ENCODE peak calls at places on chromosomes 2 and 18, in ten cellular contexts. O is colonic mucosa, R is mucosa of gallbladder, P is A549, G is A172, N is brain microvascular endothelial cell, Y is NCI-H2029, U is mesothelial cell of epicardium, K is HT1080, D is NCI-H1092 treated with DMSO at 0.1 percent for 48 hours. M is an unnamed sample.

GRCh38 chr2:17793803-17794349 is 22.4 kb upstream of the MSGN1 start:
- DNase-seq in O (no peak), R (no peak), P (no peak), G (no peak), N (no peak), Y (no peak), U (no peak), K (no peak), D (no peak), M (no peak)

GRCh38 chr2:232120911-232121310 is 159.4 kb downstream of the DIS3L2 start:
- DNase-seq in O (no peak), R (no peak), P (no peak), G (no peak), N (no peak), Y (no peak), U (no peak), K (no peak), D (no peak), M (no peak)

GRCh38 chr18:61891874-61892273 is 933 bp downstream of the RNF152 start:
- DNase-seq in O (no peak), R (no peak), P (no peak), G (no peak), N (no peak), Y (no peak), U (no peak), K (no peak), D (no peak), M (no peak)

GRCh38 chr2:109562421-109562820 is 51.3 kb downstream of the SEPTIN10 start:
- DNase-seq in O (no peak), R (no peak), P (peak), G (peak), N (no peak), Y (no peak), U (no peak), K (peak), D (no peak), M (no peak)

GRCh38 chr18:60391571-60392226 is 19.1 kb upstream of the MC4R start:
- DNase-seq in O (no peak), R (no peak), P (no peak), G (no peak), N (no peak), Y (no peak), U (no peak), K (peak), D (no peak), M (no peak)

GRCh38 chr2:149735237-149735958 is 147.8 kb upstream of the MMADHC start:
- DNase-seq in O (no peak), R (no peak), P (no peak), G (peak), N (no peak), Y (no peak), U (no peak), K (no peak), D (no peak), M (peak)

GRCh38 chr2:212193803-212194202 is 344.8 kb downstream of the ERBB4 start:
- DNase-seq in O (no peak), R (no peak), P (no peak), G (no peak), N (no peak), Y (no peak), U (no peak), K (no peak), D (no peak), M (no peak)

GRCh38 chr18:11113046-11113548 is 36.3 kb downstream of the PIEZO2 start:
- DNase-seq in O (no peak), R (no peak), P (no peak), G (no peak), N (no peak), Y (no peak), U (no peak), K (no peak), D (no peak), M (no peak)

GRCh38 chr2:197633109-197633657 is 42.2 kb downstream of the RFTN2 start:
- DNase-seq in O (no peak), R (no peak), P (no peak), G (no peak), N (no peak), Y (no peak), U (no peak), K (no peak), D (no peak), M (no peak)

GRCh38 chr2:11343626-11344341 is 652 bp downstream of the ROCK2 start:
- DNase-seq in O (peak), R (peak), P (peak), G (peak), N (peak), Y (peak), U (peak), K (peak), D (peak), M (no peak)

GRCh38 chr2:208315081-208315788 is 49.2 kb downstream of the PIKFYVE start:
- DNase-seq in O (no peak), R (no peak), P (peak), G (peak), N (peak), Y (no peak), U (no peak), K (no peak), D (no peak), M (peak)

GRCh38 chr18:8333961-8334360 is 275.3 kb upstream of the RAB12 start:
- DNase-seq in O (no peak), R (no peak), P (no peak), G (no peak), N (no peak), Y (no peak), U (no peak), K (no peak), D (no peak), M (no peak)

GRCh38 chr2:145811467-145812162 is 1291.7 kb upstream of the ZEB2 start:
- DNase-seq in O (no peak), R (no peak), P (no peak), G (no peak), N (peak), Y (no peak), U (no peak), K (no peak), D (no peak), M (peak)

GRCh38 chr2:206920310-206920709 is 19.0 kb upstream of the CPO start:
- DNase-seq in O (no peak), R (no peak), P (no peak), G (no peak), N (no peak), Y (no peak), U (no peak), K (no peak), D (no peak), M (no peak)

GRCh38 chr18:12307871-12308385 is at the start of gene TUBB6:
- DNase-seq in O (peak), R (peak), P (peak), G (peak), N (peak), Y (no peak), U (peak), K (peak), D (no peak), M (peak)

GRCh38 chr2:4020153-4020552 is 316.8 kb downstream of the DCDC2C start:
- DNase-seq in O (no peak), R (no peak), P (peak), G (no peak), N (no peak), Y (peak), U (no peak), K (peak), D (peak), M (peak)

GRCh38 chr2:172131713-172132555 is 29.2 kb upstream of the DLX2 start:
- DNase-seq in O (no peak), R (no peak), P (no peak), G (no peak), N (no peak), Y (no peak), U (no peak), K (no peak), D (no peak), M (no peak)

GRCh38 chr18:69000366-69000765 is 202.5 kb downstream of the CCDC102B start:
- DNase-seq in O (no peak), R (no peak), P (no peak), G (no peak), N (peak), Y (no peak), U (no peak), K (no peak), D (no peak), M (peak)

GRCh38 chr2:71895320-71896161 is 252.1 kb downstream of the CYP26B1 start:
- DNase-seq in O (no peak), R (no peak), P (no peak), G (no peak), N (no peak), Y (no peak), U (no peak), K (no peak), D (no peak), M (no peak)

GRCh38 chr18:70036771-70037452 is 89.2 kb upstream of the CD226 start:
- DNase-seq in O (no peak), R (no peak), P (no peak), G (no peak), N (no peak), Y (no peak), U (no peak), K (no peak), D (no peak), M (no peak)

GRCh38 chr18:77127769-77128671 is 4.6 kb downstream of the MBP start:
- DNase-seq in O (peak), R (peak), P (peak), G (peak), N (peak), Y (peak), U (no peak), K (peak), D (no peak), M (peak)

GRCh38 chr2:119517433-119517832 is 6.8 kb downstream of the SCTR start:
- DNase-seq in O (peak), R (peak), P (peak), G (peak), N (peak), Y (peak), U (no peak), K (peak), D (peak), M (peak)

M was measured in fibroblast of pulmonary artery.